ENCODE peak calls at places on chromosomes 16 and 17, in nine cellular contexts. A, H, P, Y, G, Z, D, L and E are unnamed samples.

GRCh38 chr16:84836234-84836647 is 16.5 kb downstream of the CRISPLD2 start:
- DNase-seq in H (no peak), G (no peak), A (no peak), P (no peak), Y (peak), Z (peak), L (no peak), D (no peak), E (peak)

GRCh38 chr17:38417210-38417951 is 10.9 kb upstream of the ARHGAP23 start:
- DNase-seq in Y (no peak), Z (no peak), D (no peak), H (no peak), A (no peak), P (no peak), L (no peak), G (no peak), E (no peak)

GRCh38 chr17:34763727-34764665 is 184.6 kb downstream of the TMEM132E start:
- DNase-seq in G (no peak), D (no peak), L (no peak), A (no peak), Y (peak), H (no peak), Z (no peak), P (no peak), E (peak)

GRCh38 chr16:22070361-22071351 is 21.7 kb upstream of the VWA3A start:
- DNase-seq in Z (peak), H (no peak), A (no peak), Y (no peak), D (no peak), P (no peak), G (no peak), L (no peak), E (no peak)

GRCh38 chr16:58028541-58029070 is 3.1 kb downstream of the MMP15 start:
- DNase-seq in A (no peak), D (no peak), Z (peak), Y (no peak), P (no peak), H (no peak), G (no peak), L (no peak), E (no peak)

GRCh38 chr17:35684046-35684802 is 47.2 kb upstream of the RASL10B start:
- DNase-seq in H (no peak), P (no peak), Y (peak), D (no peak), G (no peak), L (no peak), Z (no peak), A (no peak), E (peak)

GRCh38 chr16:6146874-6147425 is 1049.4 kb upstream of the EEF2KMT start:
- DNase-seq in Z (no peak), L (no peak), D (no peak), A (no peak), Y (no peak), P (no peak), G (no peak), H (no peak), E (no peak)

GRCh38 chr17:3937359-3937758 is 21.1 kb upstream of the P2RX1 start:
- DNase-seq in G (no peak), H (no peak), Z (no peak), D (no peak), A (no peak), P (no peak), Y (no peak), L (no peak), E (no peak)

GRCh38 chr17:67246648-67247415 is 1.8 kb upstream of the HELZ start:
- DNase-seq in A (peak), L (no peak), D (peak), H (no peak), P (no peak), G (no peak), Z (peak), Y (peak), E (peak)

GRCh38 chr17:17561408-17562144 is 29.9 kb downstream of the PEMT start:
- DNase-seq in D (no peak), L (no peak), Z (peak), G (no peak), Y (no peak), H (no peak), A (no peak), P (no peak), E (peak)

GRCh38 chr17:39677581-39678339 is 9.5 kb downstream of the PNMT start:
- DNase-seq in P (no peak), L (no peak), G (no peak), Y (no peak), H (no peak), D (no peak), A (no peak), Z (no peak), E (no peak)

GRCh38 chr17:42814633-42815399 is 9.3 kb downstream of the BECN1 start:
- DNase-seq in L (no peak), H (no peak), P (no peak), D (no peak), A (no peak), Y (peak), G (no peak), Z (no peak), E (peak)

GRCh38 chr17:37261286-37261685 is 114.5 kb upstream of the C17orf78 start:
- DNase-seq in Z (no peak), G (no peak), A (no peak), L (no peak), P (no peak), Y (no peak), D (no peak), H (no peak), E (no peak)

GRCh38 chr17:45441536-45442310 is 9.1 kb upstream of the ARHGAP27 start:
- DNase-seq in H (no peak), D (no peak), P (no peak), A (no peak), Y (no peak), L (no peak), Z (no peak), G (no peak), E (no peak)

GRCh38 chr16:10250137-10250850 is 68.1 kb upstream of the GRIN2A start:
- DNase-seq in P (no peak), L (no peak), Z (peak), A (no peak), G (no peak), H (no peak), D (peak), Y (no peak), E (no peak)

GRCh38 chr17:79631640-79632431 is 21.0 kb upstream of the RBFOX3 start:
- DNase-seq in A (no peak), Z (peak), D (no peak), P (no peak), Y (no peak), H (no peak), G (no peak), L (no peak), E (no peak)

GRCh38 chr16:68072038-68072695 is 13.0 kb upstream of the NFATC3 start:
- DNase-seq in L (no peak), P (no peak), G (no peak), D (no peak), A (no peak), Z (peak), Y (peak), H (no peak), E (peak)

GRCh38 chr16:66853261-66854139 is 9.3 kb downstream of the CA7 start:
- DNase-seq in H (no peak), A (no peak), P (no peak), G (no peak), Z (no peak), D (no peak), Y (no peak), L (no peak), E (no peak)

GRCh38 chr16:47916266-47916665 is 239.5 kb downstream of the ABCC12 start:
- DNase-seq in Y (no peak), A (no peak), L (no peak), Z (no peak), G (no peak), P (no peak), H (no peak), D (no peak), E (no peak)

GRCh38 chr16:49179714-49180330 is 101.8 kb downstream of the CBLN1 start:
- DNase-seq in P (no peak), Y (no peak), L (no peak), A (no peak), Z (no peak), D (no peak), H (no peak), G (no peak), E (no peak)

GRCh38 chr16:55713103-55713502 is 57.3 kb downstream of the SLC6A2 start:
- DNase-seq in G (no peak), L (no peak), D (no peak), Z (no peak), P (no peak), Y (no peak), A (no peak), H (no peak), E (no peak)

GRCh38 chr17:46930083-46930482 is 7.1 kb downstream of the GOSR2 start:
- DNase-seq in L (no peak), D (no peak), A (no peak), P (no peak), Z (no peak), H (no peak), Y (no peak), G (no peak), E (no peak)

GRCh38 chr17:62616993-62617893 is 10.2 kb upstream of the MRC2 start:
- DNase-seq in G (no peak), A (no peak), P (no peak), D (no peak), L (no peak), H (no peak), Z (no peak), Y (no peak), E (no peak)

GRCh38 chr17:896439-896838 is 83.1 kb downstream of the NXN start:
- DNase-seq in G (no peak), Z (no peak), Y (no peak), A (no peak), H (no peak), D (no peak), L (no peak), P (no peak), E (no peak)

GRCh38 chr17:37392024-37392590 is 14.5 kb downstream of the ACACA start:
- DNase-seq in P (no peak), L (no peak), G (no peak), H (no peak), D (no peak), A (no peak), Z (no peak), Y (peak), E (peak)

GRCh38 chr17:869567-870530 is 87.7 kb downstream of the MRM3 start:
- DNase-seq in G (no peak), P (no peak), Y (peak), A (no peak), L (no peak), H (no peak), Z (no peak), D (peak), E (peak)

GRCh38 chr17:1494203-1494602 is 1.7 kb upstream of the MYO1C start:
- DNase-seq in Y (no peak), A (no peak), P (no peak), H (no peak), G (no peak), L (no peak), Z (no peak), D (no peak), E (no peak)

GRCh38 chr16:27803775-27804549 is 254.0 kb downstream of the KATNIP start:
- DNase-seq in A (no peak), H (no peak), Z (no peak), G (no peak), D (no peak), Y (no peak), P (no peak), L (no peak), E (no peak)

GRCh38 chr17:1077536-1078061 is 80.7 kb downstream of the TIMM22 start:
- DNase-seq in A (no peak), Y (no peak), Z (no peak), P (no peak), L (no peak), H (no peak), G (no peak), D (no peak), E (no peak)

GRCh38 chr17:82161216-82161615 is 51.4 kb downstream of the CCDC57 start:
- DNase-seq in P (no peak), L (no peak), H (no peak), G (no peak), A (no peak), D (no peak), Z (no peak), Y (no peak), E (no peak)

GRCh38 chr16:57092786-57093301 is 461 bp downstream of the CPNE2 start:
- DNase-seq in A (peak), Y (no peak), L (peak), D (no peak), P (peak), Z (no peak), H (peak), G (no peak), E (peak)

GRCh38 chr17:32126325-32126724 is 16.0 kb upstream of the RHOT1 start:
- DNase-seq in P (no peak), Z (no peak), D (no peak), G (no peak), A (no peak), H (no peak), L (no peak), Y (no peak), E (no peak)

GRCh38 chr16:11094075-11094593 is 149.8 kb downstream of the CLEC16A start:
- DNase-seq in Z (peak), H (no peak), P (no peak), Y (no peak), D (peak), A (peak), L (peak), G (no peak), E (peak)

GRCh38 chr16:81112453-81112852 is 16.3 kb upstream of the GCSH start:
- DNase-seq in H (no peak), A (no peak), G (no peak), Y (no peak), P (no peak), L (no peak), Z (no peak), D (no peak), E (no peak)